ENCODE peak calls at places on chromosomes 4 and X, in five cellular contexts. C, K, V, L and X are unnamed samples.

GRCh38 chrX:142186103-142186502 is 19.0 kb downstream of the MAGEC2 start:
- DNase-seq in C (no peak), K (no peak), V (no peak), L (no peak), X (no peak)

GRCh38 chr4:104941661-104942062 is 205.0 kb upstream of the TET2 start:
- DNase-seq in C (no peak), K (no peak), V (no peak), L (no peak), X (no peak)

GRCh38 chr4:9942921-9943600 is 78.2 kb downstream of the SLC2A9 start:
- DNase-seq in C (no peak), K (no peak), V (no peak), L (no peak), X (no peak)

GRCh38 chrX:76366972-76367371 is 60.5 kb upstream of the MAGEE1 start:
- DNase-seq in C (no peak), K (no peak), V (no peak), L (no peak), X (no peak)

GRCh38 chrX:41963348-41963747 is 40.0 kb upstream of the CASK start:
- DNase-seq in C (no peak), K (no peak), V (no peak), L (no peak), X (no peak)

GRCh38 chr4:60194214-60194613 is 1005.9 kb upstream of the ADGRL3 start:
- DNase-seq in C (no peak), K (no peak), V (no peak), L (no peak), X (no peak)

GRCh38 chr4:111494971-111495370 is 650.3 kb upstream of the FAM241A start:
- DNase-seq in C (no peak), K (no peak), V (no peak), L (no peak), X (no peak)

GRCh38 chr4:140094701-140095420 is 59.1 kb downstream of the MAML3 start:
- DNase-seq in C (no peak), K (peak; percentile 81), V (no peak), L (no peak), X (peak; percentile 76)

GRCh38 chr4:96356591-96357360 is 516.9 kb downstream of the PDHA2 start:
- DNase-seq in C (no peak), K (no peak), V (no peak), L (no peak), X (no peak)

GRCh38 chrX:1598876-1599790 is 7.7 kb downstream of the AKAP17A start:
- DNase-seq in C (no peak), K (peak; percentile 9), V (no peak), L (no peak), X (no peak)

GRCh38 chr4:47061435-47061834 is 30.1 kb downstream of the GABRB1 start:
- DNase-seq in C (no peak), K (no peak), V (no peak), L (no peak), X (no peak)

GRCh38 chrX:41276661-41277506 is 57.1 kb upstream of the DDX3X start:
- DNase-seq in C (peak; percentile 38), K (peak; percentile 14), V (no peak), L (no peak), X (no peak)

GRCh38 chr4:8728536-8729407 is 136.2 kb downstream of the CPZ start:
- DNase-seq in C (no peak), K (no peak), V (no peak), L (no peak), X (no peak)

GRCh38 chr4:98170035-98170434 is 26.8 kb upstream of the STPG2 start:
- DNase-seq in C (no peak), K (no peak), V (no peak), L (no peak), X (no peak)

GRCh38 chr4:52915730-52916129 is 53.6 kb downstream of the RASL11B start:
- DNase-seq in C (no peak), K (no peak), V (no peak), L (no peak), X (no peak)

GRCh38 chr4:139887962-139888735 is 222.5 kb downstream of the MGST2 start:
- DNase-seq in C (no peak), K (no peak), V (peak; percentile 52), L (no peak), X (peak; percentile 39)

GRCh38 chr4:99816611-99817309 is at the start of gene DAPP1:
- DNase-seq in C (no peak), K (peak; percentile 90), V (no peak), L (no peak), X (no peak)

GRCh38 chrX:446243-446642 is 59.5 kb upstream of the PPP2R3B start:
- DNase-seq in C (no peak), K (no peak), V (no peak), L (no peak), X (no peak)

GRCh38 chr4:186714006-186714675 is 9.5 kb downstream of the FAT1 start:
- DNase-seq in C (no peak), K (no peak), V (no peak), L (no peak), X (no peak)

GRCh38 chr4:8506373-8507250 is 66.0 kb downstream of the TRMT44 start:
- DNase-seq in C (no peak), K (no peak), V (no peak), L (peak; percentile 20), X (no peak)

GRCh38 chr4:82509029-82509428 is 52.8 kb downstream of the TMEM150C start:
- DNase-seq in C (no peak), K (no peak), V (no peak), L (no peak), X (no peak)

GRCh38 chr4:18880850-18881249 is 859.3 kb upstream of the LCORL start:
- DNase-seq in C (no peak), K (no peak), V (no peak), L (no peak), X (no peak)

GRCh38 chrX:54357414-54358377 is at the start of gene WNK3:
- DNase-seq in C (peak; percentile 83), K (peak; percentile 46), V (peak; percentile 68), L (no peak), X (peak; percentile 82)

GRCh38 chr4:186553717-186554116 is 1.6 kb downstream of the MTNR1A start:
- DNase-seq in C (no peak), K (no peak), V (no peak), L (no peak), X (no peak)

GRCh38 chr4:140937866-140938265 is 181.7 kb upstream of the TBC1D9 start:
- DNase-seq in C (peak; percentile 10), K (no peak), V (no peak), L (peak; percentile 84), X (no peak)

GRCh38 chrX:46665232-46666162 is 91.9 kb downstream of the CHST7 start:
- DNase-seq in C (no peak), K (no peak), V (no peak), L (no peak), X (no peak)

GRCh38 chrX:38577738-38578137 is 16.4 kb downstream of the TSPAN7 start:
- DNase-seq in C (no peak), K (no peak), V (no peak), L (no peak), X (no peak)

GRCh38 chr4:177401658-177402273 is 40.5 kb downstream of the AGA start:
- DNase-seq in C (no peak), K (no peak), V (no peak), L (no peak), X (no peak)